ENCODE peak calls at places on chromosomes 4 and X, in nine cellular contexts. One of them, this sample, is unnamed.

GRCh38 chr4:95215991-95216605 is 332.7 kb downstream of the UNC5C start:
- DNase-seq in activated B cell treated with CpG ODN at 0.5 μM for 24 hours: no peak
- DNase-seq in H9: no peak
- DNase-seq in mucosa of descending colon: no peak
- DNase-seq in WERI-Rb-1: no peak
- DNase-seq in heart right ventricle: no peak
- DNase-seq in heart left ventricle: no peak
- DNase-seq in CD4-positive, alpha-beta T cell: no peak
- DNase-seq in astrocyte: no peak
- DNase-seq in this sample: no peak

GRCh38 chr4:125331116-125331515 is 16.4 kb downstream of the FAT4 start:
- DNase-seq in astrocyte: no peak
- DNase-seq in activated B cell treated with CpG ODN at 0.5 μM for 24 hours: no peak
- DNase-seq in CD4-positive, alpha-beta T cell: no peak
- DNase-seq in H9: no peak
- DNase-seq in WERI-Rb-1: peak
- DNase-seq in heart right ventricle: no peak
- DNase-seq in heart left ventricle: no peak
- DNase-seq in mucosa of descending colon: no peak
- DNase-seq in this sample: no peak

GRCh38 chr4:109355835-109356234 is 53.4 kb upstream of the COL25A1 start:
- DNase-seq in astrocyte: no peak
- DNase-seq in heart left ventricle: no peak
- DNase-seq in mucosa of descending colon: no peak
- DNase-seq in heart right ventricle: no peak
- DNase-seq in H9: no peak
- DNase-seq in WERI-Rb-1: no peak
- DNase-seq in CD4-positive, alpha-beta T cell: no peak
- DNase-seq in activated B cell treated with CpG ODN at 0.5 μM for 24 hours: no peak
- DNase-seq in this sample: no peak

GRCh38 chr4:121923306-121923705 is 28.6 kb downstream of the TRPC3 start:
- DNase-seq in H9: no peak
- DNase-seq in WERI-Rb-1: no peak
- DNase-seq in heart left ventricle: no peak
- DNase-seq in CD4-positive, alpha-beta T cell: no peak
- DNase-seq in astrocyte: no peak
- DNase-seq in activated B cell treated with CpG ODN at 0.5 μM for 24 hours: no peak
- DNase-seq in heart right ventricle: no peak
- DNase-seq in mucosa of descending colon: no peak
- DNase-seq in this sample: no peak

GRCh38 chrX:148928803-148929202 is 428.4 kb downstream of the AFF2 start:
- DNase-seq in heart left ventricle: no peak
- DNase-seq in astrocyte: peak
- DNase-seq in activated B cell treated with CpG ODN at 0.5 μM for 24 hours: no peak
- DNase-seq in mucosa of descending colon: no peak
- DNase-seq in WERI-Rb-1: no peak
- DNase-seq in heart right ventricle: no peak
- DNase-seq in H9: no peak
- DNase-seq in CD4-positive, alpha-beta T cell: no peak
- DNase-seq in this sample: no peak

GRCh38 chrX:966396-967070 is 245.9 kb downstream of the CRLF2 start:
- DNase-seq in heart left ventricle: no peak
- DNase-seq in WERI-Rb-1: no peak
- DNase-seq in heart right ventricle: no peak
- DNase-seq in CD4-positive, alpha-beta T cell: no peak
- DNase-seq in H9: no peak
- DNase-seq in activated B cell treated with CpG ODN at 0.5 μM for 24 hours: no peak
- DNase-seq in mucosa of descending colon: no peak
- DNase-seq in astrocyte: no peak
- DNase-seq in this sample: no peak

GRCh38 chr4:119118397-119118796 is 17.2 kb upstream of the MYOZ2 start:
- DNase-seq in heart right ventricle: no peak
- DNase-seq in astrocyte: peak
- DNase-seq in heart left ventricle: no peak
- DNase-seq in mucosa of descending colon: no peak
- DNase-seq in H9: no peak
- DNase-seq in WERI-Rb-1: no peak
- DNase-seq in CD4-positive, alpha-beta T cell: no peak
- DNase-seq in activated B cell treated with CpG ODN at 0.5 μM for 24 hours: no peak
- DNase-seq in this sample: no peak

GRCh38 chrX:124504106-124504983 is 158.0 kb downstream of the SH2D1A start:
- DNase-seq in activated B cell treated with CpG ODN at 0.5 μM for 24 hours: no peak
- DNase-seq in CD4-positive, alpha-beta T cell: no peak
- DNase-seq in heart right ventricle: no peak
- DNase-seq in heart left ventricle: no peak
- DNase-seq in H9: no peak
- DNase-seq in WERI-Rb-1: no peak
- DNase-seq in mucosa of descending colon: no peak
- DNase-seq in astrocyte: no peak
- DNase-seq in this sample: no peak

GRCh38 chr4:134465417-134465816 is 263.8 kb upstream of the PABPC4L start:
- DNase-seq in activated B cell treated with CpG ODN at 0.5 μM for 24 hours: no peak
- DNase-seq in heart left ventricle: no peak
- DNase-seq in H9: no peak
- DNase-seq in astrocyte: no peak
- DNase-seq in mucosa of descending colon: no peak
- DNase-seq in heart right ventricle: no peak
- DNase-seq in WERI-Rb-1: peak
- DNase-seq in CD4-positive, alpha-beta T cell: no peak
- DNase-seq in this sample: no peak

GRCh38 chr4:138241281-138242075 is 671 bp downstream of the SLC7A11 start:
- DNase-seq in activated B cell treated with CpG ODN at 0.5 μM for 24 hours: no peak
- DNase-seq in astrocyte: peak
- DNase-seq in H9: no peak
- DNase-seq in heart left ventricle: no peak
- DNase-seq in heart right ventricle: no peak
- DNase-seq in WERI-Rb-1: no peak
- DNase-seq in mucosa of descending colon: no peak
- DNase-seq in CD4-positive, alpha-beta T cell: no peak
- DNase-seq in this sample: no peak

GRCh38 chr4:16043820-16044554 is 39.8 kb downstream of the PROM1 start:
- DNase-seq in heart right ventricle: no peak
- DNase-seq in H9: no peak
- DNase-seq in activated B cell treated with CpG ODN at 0.5 μM for 24 hours: no peak
- DNase-seq in CD4-positive, alpha-beta T cell: no peak
- DNase-seq in heart left ventricle: no peak
- DNase-seq in WERI-Rb-1: peak
- DNase-seq in mucosa of descending colon: no peak
- DNase-seq in astrocyte: no peak
- DNase-seq in this sample: no peak

GRCh38 chr4:110268352-110268751 is 69.9 kb upstream of the ELOVL6 start:
- DNase-seq in heart right ventricle: no peak
- DNase-seq in activated B cell treated with CpG ODN at 0.5 μM for 24 hours: no peak
- DNase-seq in CD4-positive, alpha-beta T cell: no peak
- DNase-seq in astrocyte: no peak
- DNase-seq in heart left ventricle: no peak
- DNase-seq in H9: no peak
- DNase-seq in mucosa of descending colon: no peak
- DNase-seq in WERI-Rb-1: no peak
- DNase-seq in this sample: no peak

GRCh38 chrX:56219702-56220101 is 12.5 kb upstream of the KLF8 start:
- DNase-seq in heart left ventricle: no peak
- DNase-seq in mucosa of descending colon: no peak
- DNase-seq in astrocyte: no peak
- DNase-seq in H9: no peak
- DNase-seq in heart right ventricle: no peak
- DNase-seq in WERI-Rb-1: no peak
- DNase-seq in CD4-positive, alpha-beta T cell: no peak
- DNase-seq in activated B cell treated with CpG ODN at 0.5 μM for 24 hours: no peak
- DNase-seq in this sample: no peak

GRCh38 chr4:16037901-16038300 is 45.9 kb downstream of the PROM1 start:
- DNase-seq in mucosa of descending colon: no peak
- DNase-seq in activated B cell treated with CpG ODN at 0.5 μM for 24 hours: no peak
- DNase-seq in heart right ventricle: no peak
- DNase-seq in H9: no peak
- DNase-seq in CD4-positive, alpha-beta T cell: no peak
- DNase-seq in heart left ventricle: no peak
- DNase-seq in astrocyte: no peak
- DNase-seq in WERI-Rb-1: no peak
- DNase-seq in this sample: no peak

GRCh38 chr4:98469776-98470175 is 188.6 kb downstream of the TSPAN5 start:
- DNase-seq in H9: no peak
- DNase-seq in heart left ventricle: no peak
- DNase-seq in WERI-Rb-1: no peak
- DNase-seq in heart right ventricle: no peak
- DNase-seq in mucosa of descending colon: no peak
- DNase-seq in activated B cell treated with CpG ODN at 0.5 μM for 24 hours: no peak
- DNase-seq in CD4-positive, alpha-beta T cell: no peak
- DNase-seq in astrocyte: no peak
- DNase-seq in this sample: no peak

GRCh38 chrX:147850875-147851274 is 60.8 kb upstream of the FMR1 start:
- DNase-seq in mucosa of descending colon: no peak
- DNase-seq in astrocyte: no peak
- DNase-seq in CD4-positive, alpha-beta T cell: no peak
- DNase-seq in H9: no peak
- DNase-seq in heart left ventricle: no peak
- DNase-seq in activated B cell treated with CpG ODN at 0.5 μM for 24 hours: no peak
- DNase-seq in heart right ventricle: no peak
- DNase-seq in WERI-Rb-1: no peak
- DNase-seq in this sample: no peak

GRCh38 chr4:169210516-169211108 is 60.1 kb downstream of the SH3RF1 start:
- DNase-seq in WERI-Rb-1: no peak
- DNase-seq in CD4-positive, alpha-beta T cell: no peak
- DNase-seq in mucosa of descending colon: no peak
- DNase-seq in H9: no peak
- DNase-seq in heart right ventricle: no peak
- DNase-seq in astrocyte: no peak
- DNase-seq in heart left ventricle: no peak
- DNase-seq in activated B cell treated with CpG ODN at 0.5 μM for 24 hours: no peak
- DNase-seq in this sample: no peak

GRCh38 chrX:43949669-43950068 is 23.5 kb downstream of the NDP start:
- DNase-seq in WERI-Rb-1: peak
- DNase-seq in astrocyte: no peak
- DNase-seq in mucosa of descending colon: peak
- DNase-seq in heart right ventricle: peak
- DNase-seq in heart left ventricle: peak
- DNase-seq in activated B cell treated with CpG ODN at 0.5 μM for 24 hours: no peak
- DNase-seq in CD4-positive, alpha-beta T cell: peak
- DNase-seq in H9: peak
- DNase-seq in this sample: no peak

GRCh38 chrX:32929040-32929439 is 282.3 kb downstream of the DMD start:
- DNase-seq in astrocyte: no peak
- DNase-seq in H9: no peak
- DNase-seq in heart left ventricle: no peak
- DNase-seq in activated B cell treated with CpG ODN at 0.5 μM for 24 hours: no peak
- DNase-seq in CD4-positive, alpha-beta T cell: no peak
- DNase-seq in heart right ventricle: no peak
- DNase-seq in WERI-Rb-1: no peak
- DNase-seq in mucosa of descending colon: no peak
- DNase-seq in this sample: no peak
- TF ChIP-seq CTCF in astrocyte: no peak
- TF ChIP-seq CTCF in H9: no peak
- TF ChIP-seq CTCF in heart left ventricle: no peak
- TF ChIP-seq CTCF in activated B cell treated with CpG ODN at 0.5 μM for 24 hours: no peak
- TF ChIP-seq CTCF in CD4-positive, alpha-beta T cell: no peak
- TF ChIP-seq CTCF in heart right ventricle: no peak
- TF ChIP-seq CTCF in WERI-Rb-1: no peak
- TF ChIP-seq CTCF in mucosa of descending colon: no peak
- TF ChIP-seq CTCF in this sample: no peak

DNA sequence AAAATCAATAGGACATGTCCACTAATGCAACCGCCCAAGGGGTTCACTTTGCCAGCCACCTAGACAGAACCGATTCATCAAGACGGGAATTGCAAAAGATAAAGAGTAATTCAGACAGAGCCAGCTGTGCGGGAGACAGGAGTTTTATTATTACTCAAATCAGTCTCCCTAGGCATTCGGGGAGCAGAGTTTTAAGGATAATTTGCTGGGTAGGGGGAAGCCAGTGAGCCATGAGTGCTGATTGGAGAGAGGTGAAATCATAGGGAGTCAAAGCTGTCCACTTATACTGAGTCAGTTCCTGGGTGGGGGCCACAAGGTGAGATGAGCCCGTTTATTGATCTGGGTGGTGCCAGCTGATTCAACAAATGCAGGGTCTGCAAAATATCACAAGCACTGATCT is 8.5 kb downstream of the TMEM184C start:
- DNase-seq in CD4-positive, alpha-beta T cell: no peak
- DNase-seq in WERI-Rb-1: no peak
- DNase-seq in mucosa of descending colon: no peak
- DNase-seq in heart left ventricle: no peak
- DNase-seq in heart right ventricle: no peak
- DNase-seq in activated B cell treated with CpG ODN at 0.5 μM for 24 hours: no peak
- DNase-seq in astrocyte: no peak
- DNase-seq in H9: no peak
- DNase-seq in this sample: no peak
- TF ChIP-seq CTCF in CD4-positive, alpha-beta T cell: no peak
- TF ChIP-seq CTCF in WERI-Rb-1: no peak
- TF ChIP-seq CTCF in mucosa of descending colon: no peak
- TF ChIP-seq CTCF in heart left ventricle: no peak
- TF ChIP-seq CTCF in heart right ventricle: no peak
- TF ChIP-seq CTCF in activated B cell treated with CpG ODN at 0.5 μM for 24 hours: no peak
- TF ChIP-seq CTCF in astrocyte: no peak
- TF ChIP-seq CTCF in H9: no peak
- TF ChIP-seq CTCF in this sample: no peak

GRCh38 chr4:58732973-58733372 is 1622.8 kb upstream of the IGFBP7 start:
- DNase-seq in heart right ventricle: no peak
- DNase-seq in activated B cell treated with CpG ODN at 0.5 μM for 24 hours: no peak
- DNase-seq in astrocyte: no peak
- DNase-seq in mucosa of descending colon: no peak
- DNase-seq in heart left ventricle: no peak
- DNase-seq in CD4-positive, alpha-beta T cell: no peak
- DNase-seq in H9: no peak
- DNase-seq in WERI-Rb-1: no peak
- DNase-seq in this sample: no peak
- TF ChIP-seq CTCF in heart right ventricle: no peak
- TF ChIP-seq CTCF in activated B cell treated with CpG ODN at 0.5 μM for 24 hours: no peak
- TF ChIP-seq CTCF in astrocyte: no peak
- TF ChIP-seq CTCF in mucosa of descending colon: no peak
- TF ChIP-seq CTCF in heart left ventricle: no peak
- TF ChIP-seq CTCF in CD4-positive, alpha-beta T cell: no peak
- TF ChIP-seq CTCF in H9: peak
- TF ChIP-seq CTCF in WERI-Rb-1: no peak
- TF ChIP-seq CTCF in this sample: no peak

GRCh38 chr4:687975-688694 is 816 bp downstream of the SLC49A3 start:
- DNase-seq in heart left ventricle: no peak
- DNase-seq in activated B cell treated with CpG ODN at 0.5 μM for 24 hours: no peak
- DNase-seq in mucosa of descending colon: peak
- DNase-seq in H9: peak
- DNase-seq in CD4-positive, alpha-beta T cell: no peak
- DNase-seq in astrocyte: no peak
- DNase-seq in WERI-Rb-1: no peak
- DNase-seq in heart right ventricle: no peak
- DNase-seq in this sample: no peak

GRCh38 chr4:685681-686218 is 3.2 kb downstream of the SLC49A3 start:
- DNase-seq in CD4-positive, alpha-beta T cell: no peak
- DNase-seq in heart left ventricle: no peak
- DNase-seq in activated B cell treated with CpG ODN at 0.5 μM for 24 hours: no peak
- DNase-seq in astrocyte: no peak
- DNase-seq in H9: no peak
- DNase-seq in WERI-Rb-1: no peak
- DNase-seq in mucosa of descending colon: no peak
- DNase-seq in heart right ventricle: no peak
- DNase-seq in this sample: no peak

GRCh38 chr4:684611-685010 is 4.3 kb downstream of the SLC49A3 start:
- DNase-seq in WERI-Rb-1: no peak
- DNase-seq in H9: peak
- DNase-seq in heart right ventricle: no peak
- DNase-seq in activated B cell treated with CpG ODN at 0.5 μM for 24 hours: no peak
- DNase-seq in CD4-positive, alpha-beta T cell: no peak
- DNase-seq in astrocyte: no peak
- DNase-seq in heart left ventricle: peak
- DNase-seq in mucosa of descending colon: peak
- DNase-seq in this sample: no peak

GRCh38 chr4:687048-687974 is 1.6 kb downstream of the SLC49A3 start:
- DNase-seq in WERI-Rb-1: peak
- DNase-seq in heart right ventricle: peak
- DNase-seq in mucosa of descending colon: peak
- DNase-seq in H9: peak
- DNase-seq in CD4-positive, alpha-beta T cell: no peak
- DNase-seq in heart left ventricle: peak
- DNase-seq in activated B cell treated with CpG ODN at 0.5 μM for 24 hours: no peak
- DNase-seq in astrocyte: peak
- DNase-seq in this sample: peak

GRCh38 chr4:686371-687040 is 2.4 kb downstream of the SLC49A3 start:
- DNase-seq in mucosa of descending colon: peak
- DNase-seq in WERI-Rb-1: no peak
- DNase-seq in H9: peak
- DNase-seq in astrocyte: no peak
- DNase-seq in heart right ventricle: no peak
- DNase-seq in heart left ventricle: peak
- DNase-seq in CD4-positive, alpha-beta T cell: no peak
- DNase-seq in activated B cell treated with CpG ODN at 0.5 μM for 24 hours: no peak
- DNase-seq in this sample: no peak
- TF ChIP-seq CTCF in mucosa of descending colon: no peak
- TF ChIP-seq CTCF in WERI-Rb-1: no peak
- TF ChIP-seq CTCF in H9: no peak
- TF ChIP-seq CTCF in astrocyte: no peak
- TF ChIP-seq CTCF in heart right ventricle: no peak
- TF ChIP-seq CTCF in heart left ventricle: no peak
- TF ChIP-seq CTCF in CD4-positive, alpha-beta T cell: no peak
- TF ChIP-seq CTCF in activated B cell treated with CpG ODN at 0.5 μM for 24 hours: no peak
- TF ChIP-seq CTCF in this sample: no peak

This sample was measured in omental fat pad.